ENCODE peak calls at places on chromosomes 2 and 18, in four cellular contexts. E is IMR-90, B is adrenal gland, Z is HCT116. H is an unnamed sample. For H3K4me1, the result is how much of the 10 kb centered on the place peaks cover.

GRCh38 chr2:56476509-56477071 is 292.8 kb downstream of the CCDC85A start:
- DNase-seq in E (no peak), B (no peak), Z (no peak), H (no peak)

GRCh38 chr2:46814160-46814559 is 101.4 kb downstream of the MCFD2 start:
- DNase-seq in E (peak), B (peak), Z (no peak), H (peak)

GRCh38 chr2:149360106-149360505 is 29.7 kb downstream of the LYPD6 start:
- DNase-seq in E (no peak), B (no peak), Z (no peak), H (no peak)

GRCh38 chr2:149076863-149077412 is 38.4 kb downstream of the LYPD6B start:
- DNase-seq in E (no peak), B (no peak), Z (no peak), H (no peak)

GRCh38 chr18:24490545-24490944 is 30.1 kb downstream of the HRH4 start:
- DNase-seq in E (peak), B (no peak), Z (no peak), H (no peak)

GRCh38 chr2:231684314-231685223 is 23.8 kb upstream of the PTMA start:
- DNase-seq in E (no peak), B (no peak), Z (no peak), H (no peak)

GRCh38 chr18:1708006-1708405 is 803.3 kb downstream of the ADCYAP1 start:
- DNase-seq in E (no peak), B (no peak), Z (no peak), H (no peak)

GRCh38 chr2:200757414-200757813 is 54.3 kb upstream of the BZW1 start:
- DNase-seq in E (no peak), B (no peak), Z (no peak), H (no peak)

GRCh38 chr2:102020596-102021170 is 28.9 kb downstream of the IL1R2 start:
- DNase-seq in E (peak), B (peak), Z (peak), H (peak)

DNA sequence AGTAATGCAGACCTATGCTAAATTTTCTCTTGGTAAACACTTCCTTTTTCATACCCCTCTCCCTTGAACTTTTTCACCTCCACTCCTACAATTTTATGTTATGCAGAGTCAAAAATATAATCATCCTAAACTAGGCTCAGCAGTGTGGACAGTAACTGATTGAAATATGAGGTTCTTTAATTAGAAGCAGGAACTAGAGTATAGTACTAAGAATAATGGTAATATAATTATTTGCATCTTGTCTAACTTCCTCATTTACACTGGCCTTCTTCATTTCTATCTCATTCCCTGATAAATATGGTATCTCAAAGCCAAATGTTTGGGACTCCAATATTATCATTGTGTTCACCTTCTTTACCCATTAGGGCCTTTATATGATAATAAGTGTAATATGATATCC is 21.7 kb upstream of the GALNT3 start:
- DNase-seq in E (no peak), B (no peak), Z (no peak), H (no peak)
- H3K27ac ChIP-seq in E (no peak), B (no peak), Z (no peak), H (no peak)

DNA sequence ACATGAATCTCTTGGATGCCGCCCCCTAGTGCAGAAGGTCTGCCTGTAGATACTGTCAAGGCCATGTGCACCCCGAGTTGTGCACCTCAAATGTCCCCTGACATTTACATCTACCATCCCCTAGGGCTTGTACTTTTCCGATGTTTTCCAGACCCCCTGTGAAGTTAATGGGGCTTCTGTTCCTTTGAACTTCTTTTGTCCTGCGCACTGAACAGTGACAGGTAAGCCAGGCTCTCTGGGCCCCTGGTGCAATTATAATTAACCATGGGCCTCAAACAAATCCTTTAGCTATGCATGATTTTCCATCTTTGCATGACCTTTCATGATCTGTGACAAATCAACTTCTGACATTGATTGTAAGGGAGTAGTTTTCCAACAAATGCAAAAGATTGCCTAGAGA is 158.4 kb downstream of the FHOD3 start:
- DNase-seq in E (no peak), B (no peak), Z (no peak), H (no peak)
- TF ChIP-seq CTCF in E (no peak), B (no peak), Z (no peak), H (no peak)

DNA sequence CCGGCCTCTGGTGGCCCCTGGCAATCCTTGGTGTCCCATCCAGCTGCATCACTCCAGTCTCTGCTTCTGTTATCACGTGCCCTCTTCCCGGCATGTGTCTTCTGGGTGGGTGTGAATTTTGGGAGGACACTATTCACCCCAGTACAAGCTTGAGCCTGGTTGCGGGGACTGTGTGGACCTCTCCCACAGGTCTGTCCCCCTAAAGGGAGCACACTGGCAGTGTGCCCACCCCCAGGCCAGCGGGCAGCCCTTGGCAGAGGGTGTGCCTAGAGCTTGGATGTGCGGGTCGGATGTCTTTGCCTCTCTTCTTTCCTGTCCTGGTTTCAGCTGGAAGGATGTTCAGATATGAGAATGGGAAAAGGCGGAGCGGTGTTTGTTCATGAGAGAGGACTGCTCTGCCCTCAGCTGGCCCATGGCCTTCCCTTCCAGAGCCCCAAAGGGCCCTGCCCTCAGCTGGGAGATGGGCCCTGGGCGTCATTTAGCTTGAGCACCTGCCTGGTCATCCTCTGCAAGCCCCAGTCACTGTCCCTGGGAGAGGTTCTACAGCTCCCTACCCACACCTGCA is 73.2 kb downstream of the AGAP1 start:
- DNase-seq in E (no peak), B (no peak), Z (no peak), H (no peak)
- H3K4me1 ChIP-seq in E (under half), B (under half), Z (under half), H (under half)

GRCh38 chr18:69934866-69935265 is 12.8 kb downstream of the CD226 start:
- DNase-seq in E (no peak), B (no peak), Z (no peak), H (no peak)
- H3K27ac ChIP-seq in E (no peak), B (no peak), Z (no peak), H (no peak)

GRCh38 chr18:55384551-55385275 is 203.3 kb downstream of the TCF4 start:
- DNase-seq in E (peak), B (no peak), Z (no peak), H (no peak)
- TF ChIP-seq CTCF in E (peak), B (peak), Z (peak), H (no peak)

GRCh38 chr2:120393456-120393855 is 47.5 kb downstream of the INHBB start:
- DNase-seq in E (no peak), B (no peak), Z (no peak), H (no peak)

GRCh38 chr2:120395686-120396518 is 50.0 kb downstream of the INHBB start:
- DNase-seq in E (no peak), B (no peak), Z (no peak), H (no peak)

GRCh38 chr2:120395221-120395620 is 49.3 kb downstream of the INHBB start:
- DNase-seq in E (no peak), B (no peak), Z (no peak), H (no peak)

GRCh38 chr2:120392923-120393322 is 47.0 kb downstream of the INHBB start:
- DNase-seq in E (no peak), B (no peak), Z (no peak), H (no peak)

DNA sequence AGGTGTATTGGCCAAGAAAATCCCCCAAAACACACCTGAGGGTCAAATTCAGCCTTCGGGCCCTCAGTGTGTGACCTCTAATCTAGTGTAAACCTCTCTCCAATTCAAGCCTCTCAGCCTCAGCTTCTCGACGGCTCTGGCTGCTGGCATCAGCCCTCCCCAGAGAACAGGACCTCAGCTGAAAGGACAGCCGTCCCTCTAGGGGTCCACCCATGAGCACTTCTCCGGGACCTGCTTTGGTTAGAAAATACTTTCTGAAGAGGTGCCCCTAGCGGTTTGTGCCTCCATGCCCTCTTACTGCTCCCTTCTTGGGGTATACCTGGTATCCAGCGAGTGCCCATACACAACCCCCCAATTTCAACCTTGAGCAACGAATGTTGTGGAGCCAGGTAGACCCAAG is 48.8 kb downstream of the INHBB start:
- DNase-seq in E (no peak), B (no peak), Z (no peak), H (no peak)
- H3K4me1 ChIP-seq in E (under half), B (under half), Z (under half), H (under half)